ENCODE peak calls at places on chromosomes 3 and 15, in four cellular contexts. M, U, R and H are unnamed samples.

GRCh38 chr3:183714622-183715021 is 17.0 kb downstream of the YEATS2 start:
- DNase-seq in R (no peak), M (no peak), U (no peak), H (no peak)

GRCh38 chr15:66879968-66880367 is 177.9 kb downstream of the SMAD6 start:
- DNase-seq in U (no peak), R (no peak), M (no peak), H (no peak)

GRCh38 chr3:33218446-33219174 is at the start of gene SUSD5:
- DNase-seq in R (no peak), U (peak), M (peak), H (peak)

GRCh38 chr3:191141728-191142127 is 57.3 kb upstream of the OSTN start:
- DNase-seq in U (peak), M (no peak), R (no peak), H (peak)

GRCh38 chr3:123733805-123734526 is 149.1 kb upstream of the HACD2 start:
- DNase-seq in U (peak), M (no peak), R (no peak), H (peak)

GRCh38 chr3:177905895-177906511 is 630.2 kb upstream of the KCNMB2 start:
- DNase-seq in M (no peak), R (no peak), U (peak), H (peak)

GRCh38 chr3:120284702-120285507 is at the start of gene GPR156:
- DNase-seq in R (no peak), M (no peak), U (no peak), H (peak)

GRCh38 chr3:14839236-14839635 is 20.5 kb downstream of the FGD5 start:
- DNase-seq in M (no peak), R (no peak), U (no peak), H (no peak)

GRCh38 chr3:179840985-179841384 is 188.1 kb downstream of the USP13 start:
- DNase-seq in U (peak), M (no peak), R (no peak), H (peak)

GRCh38 chr3:22297436-22297835 is 546.4 kb upstream of the ZNF385D start:
- DNase-seq in M (no peak), R (no peak), U (no peak), H (peak)

GRCh38 chr15:38076806-38077205 is 142.4 kb downstream of the TMCO5A start:
- DNase-seq in U (no peak), R (peak), M (no peak), H (no peak)

GRCh38 chr3:10635446-10636076 is 130.2 kb upstream of the ATP2B2 start:
- DNase-seq in M (no peak), R (no peak), U (no peak), H (no peak)

GRCh38 chr15:77402740-77403379 is 17.0 kb downstream of the PEAK1 start:
- DNase-seq in M (no peak), R (no peak), U (peak), H (peak)

GRCh38 chr3:170992854-170993253 is 33.7 kb downstream of the SLC2A2 start:
- DNase-seq in U (peak), M (no peak), R (no peak), H (peak)

GRCh38 chr3:46935989-46936620 is 40.4 kb downstream of the CCDC12 start:
- DNase-seq in U (no peak), R (no peak), M (no peak), H (no peak)

GRCh38 chr3:54932606-54933005 is 4.7 kb upstream of the LRTM1 start:
- DNase-seq in R (no peak), U (no peak), M (no peak), H (no peak)

GRCh38 chr3:32502089-32502943 is at the start of gene CMTM6:
- DNase-seq in M (peak), U (peak), R (peak), H (peak)

GRCh38 chr3:61809879-61810278 is 248.5 kb downstream of the PTPRG start:
- DNase-seq in M (peak), U (no peak), R (no peak), H (no peak)

GRCh38 chr3:118818386-118818785 is 216.3 kb downstream of the IGSF11 start:
- DNase-seq in M (no peak), R (no peak), U (peak), H (peak)

GRCh38 chr3:119794971-119795612 is 13.2 kb downstream of the NR1I2 start:
- DNase-seq in U (peak), M (peak), R (peak), H (peak)

GRCh38 chr3:108441528-108441927 is 68.9 kb downstream of the MYH15 start:
- DNase-seq in U (peak), M (no peak), R (no peak), H (no peak)

GRCh38 chr15:68783226-68784054 is 37.3 kb downstream of the ANP32A start:
- DNase-seq in R (no peak), M (no peak), U (no peak), H (peak)

GRCh38 chr3:99325407-99325806 is 313.0 kb upstream of the COL8A1 start:
- DNase-seq in R (no peak), M (no peak), U (peak), H (no peak)

GRCh38 chr15:34520566-34520965 is 62.9 kb downstream of the GOLGA8B start:
- DNase-seq in R (peak), M (no peak), U (no peak), H (no peak)

GRCh38 chr3:13072239-13073041 is 789 bp downstream of the IQSEC1 start:
- DNase-seq in R (peak), U (no peak), M (no peak), H (peak)

GRCh38 chr15:64521201-64521600 is 60.8 kb downstream of the ZNF609 start:
- DNase-seq in R (no peak), M (no peak), U (no peak), H (peak)

GRCh38 chr3:139718415-139718814 is 40.6 kb upstream of the NMNAT3 start:
- DNase-seq in U (peak), M (peak), R (no peak), H (peak)
- TF ChIP-seq CTCF in U (peak), M (peak), R (no peak), H (no peak)

GRCh38 chr15:49467782-49468181 is 44.7 kb downstream of the FGF7 start:
- DNase-seq in U (no peak), R (no peak), M (no peak), H (no peak)
- TF ChIP-seq CTCF in U (no peak), R (no peak), M (no peak), H (no peak)

GRCh38 chr3:15886521-15886920 is 88.7 kb upstream of the ANKRD28 start:
- DNase-seq in R (no peak), M (no peak), U (no peak), H (no peak)
- TF ChIP-seq CTCF in R (no peak), M (no peak), U (no peak), H (no peak)

GRCh38 chr15:40782609-40783227 is 12.9 kb downstream of the C15orf62 start:
- DNase-seq in M (peak), U (no peak), R (peak), H (peak)
- TF ChIP-seq CTCF in M (peak), U (peak), R (peak), H (peak)